ENCODE peak calls at places on chromosomes 1 and 21, in five cellular contexts. M is A549; U is esophagus muscularis mucosa; J is lower lobe of right lung; R is CD8-positive, alpha-beta T cell. H is an unnamed sample. For H3K4me1, the result is how much of the 10 kb centered on the place peaks cover.

GRCh38 chr1:76336951-76337371 is 262.4 kb downstream of the ST6GALNAC3 start:
- DNase-seq in J (peak), U (no peak), R (no peak), M (no peak), H (peak)

GRCh38 chr1:34879230-34879629 is 19.7 kb upstream of the SMIM12 start:
- DNase-seq in R (no peak), M (no peak), J (no peak), U (no peak), H (no peak)

GRCh38 chr1:23167353-23168078 is 1.1 kb downstream of the LUZP1 start:
- DNase-seq in U (no peak), R (no peak), M (no peak), J (peak), H (peak)

GRCh38 chr1:245298781-245299180 is 144.0 kb downstream of the KIF26B start:
- DNase-seq in U (no peak), J (no peak), R (no peak), M (no peak), H (no peak)

GRCh38 chr1:17661546-17662157 is 93.5 kb upstream of the ACTL8 start:
- DNase-seq in M (peak), R (peak), J (peak), U (no peak), H (peak)

GRCh38 chr21:14995695-14996490 is 68.9 kb downstream of the NRIP1 start:
- DNase-seq in J (no peak), R (no peak), U (no peak), M (peak), H (no peak)

GRCh38 chr1:8910914-8911313 is 32.4 kb upstream of the ENO1 start:
- DNase-seq in U (no peak), M (peak), J (no peak), R (no peak), H (no peak)

GRCh38 chr1:15124362-15125100 is 29.0 kb upstream of the TMEM51 start:
- DNase-seq in J (no peak), U (no peak), R (no peak), M (no peak), H (no peak)

GRCh38 chr1:5977494-5978444 is 14.5 kb downstream of the NPHP4 start:
- DNase-seq in U (no peak), R (no peak), M (no peak), J (peak), H (no peak)

GRCh38 chr1:16981269-16981849 is 939 bp upstream of the MFAP2 start:
- DNase-seq in U (no peak), R (no peak), J (no peak), M (no peak), H (no peak)

GRCh38 chr1:158035014-158035413 is 41.6 kb downstream of the KIRREL1 start:
- DNase-seq in R (no peak), M (no peak), J (no peak), U (no peak), H (no peak)

DNA sequence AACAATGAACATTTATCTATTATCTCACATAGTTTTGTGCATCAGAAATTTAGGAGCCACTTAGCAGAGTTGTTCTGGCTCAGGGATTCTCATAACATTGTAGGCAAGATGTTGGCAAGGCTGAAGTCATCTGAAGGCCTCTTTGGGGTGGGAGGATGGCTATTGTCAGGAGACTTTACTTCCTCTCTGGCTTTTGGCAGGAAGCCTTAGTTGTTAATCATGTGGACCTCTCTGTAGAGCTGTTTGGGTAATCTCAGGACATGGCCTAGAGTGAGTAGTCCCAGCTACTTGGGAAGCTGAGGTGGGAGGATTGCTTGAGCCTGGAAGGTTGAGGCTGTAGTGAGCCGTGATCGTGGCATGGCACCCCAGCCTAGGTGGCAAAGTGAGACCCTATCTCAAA is 40.2 kb downstream of the RASAL2 start:
- DNase-seq in R (no peak), U (no peak), M (peak), J (no peak), H (peak)
- H3K4me1 ChIP-seq in R (under half), U (under half), M (under half), J (under half), H (under half)

GRCh38 chr1:226064816-226065248 is 2.3 kb downstream of the H3-3A start:
- DNase-seq in J (no peak), M (peak), R (no peak), U (no peak), H (peak)
- H3K4me1 ChIP-seq in J (half or more), M (under half), R (half or more), U (under half), H (under half)

GRCh38 chr1:42928859-42929258 is 29.8 kb downstream of the SLC2A1 start:
- DNase-seq in M (no peak), R (no peak), U (no peak), J (no peak), H (no peak)

GRCh38 chr1:42927920-42928505 is 30.7 kb downstream of the SLC2A1 start:
- DNase-seq in U (no peak), R (no peak), M (no peak), J (no peak), H (no peak)

GRCh38 chr1:42926235-42926869 is 32.3 kb downstream of the SLC2A1 start:
- DNase-seq in R (no peak), J (no peak), M (no peak), U (no peak), H (no peak)

GRCh38 chr1:42926870-42927242 is 31.8 kb downstream of the SLC2A1 start:
- DNase-seq in M (no peak), R (no peak), J (no peak), U (no peak), H (no peak)

DNA sequence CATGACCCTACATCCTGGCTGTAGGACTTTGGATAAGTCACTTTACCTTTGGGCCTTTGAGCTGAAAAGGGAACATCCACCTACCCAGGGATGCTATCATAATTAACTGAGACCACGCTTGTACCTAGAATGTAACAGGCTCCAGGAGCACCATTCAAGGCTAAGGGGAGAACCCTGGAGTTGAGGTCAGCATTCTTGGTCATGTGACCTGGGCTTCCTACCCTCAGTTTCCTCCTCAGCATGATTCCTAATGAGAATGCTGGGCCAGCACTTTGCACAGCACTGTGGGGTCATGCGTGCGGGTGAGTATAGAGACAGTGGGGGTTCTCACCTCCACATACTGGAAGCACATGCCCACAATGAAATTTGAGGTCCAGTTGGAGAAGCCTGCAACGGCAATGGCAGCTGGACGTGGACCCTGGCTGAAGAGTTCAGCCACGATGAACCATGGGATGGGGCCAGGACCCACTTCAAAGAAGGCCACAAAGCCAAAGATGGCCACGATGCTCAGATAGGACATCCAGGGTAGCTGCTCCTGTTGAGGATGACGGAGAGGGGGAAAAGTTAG is 31.3 kb downstream of the SLC2A1 start:
- DNase-seq in M (no peak), U (no peak), R (no peak), J (no peak), H (no peak)
- H3K4me1 ChIP-seq in M (half or more), U (under half), R (under half), J (under half), H (under half)

GRCh38 chr1:19468397-19468956 is 16.9 kb downstream of the CAPZB start:
- DNase-seq in M (peak), R (peak), J (peak), U (no peak), H (no peak)
- H3K4me1 ChIP-seq in M (under half), R (half or more), J (half or more), U (half or more), H (under half)

GRCh38 chr1:21220815-21221214 is 44.1 kb upstream of the EIF4G3 start:
- DNase-seq in U (no peak), M (no peak), J (no peak), R (no peak), H (peak)
- H3K4me1 ChIP-seq in U (under half), M (under half), J (under half), R (under half), H (under half)

GRCh38 chr1:207869859-207870258 is 41.1 kb downstream of the CD34 start:
- DNase-seq in R (no peak), J (no peak), M (no peak), U (no peak), H (no peak)

GRCh38 chr1:207867136-207868081 is 43.5 kb downstream of the CD34 start:
- DNase-seq in M (no peak), R (no peak), J (peak), U (no peak), H (no peak)

GRCh38 chr1:207868769-207869721 is 41.9 kb downstream of the CD34 start:
- DNase-seq in R (peak), U (peak), J (peak), M (peak), H (peak)

GRCh38 chr1:207866471-207867135 is 44.3 kb downstream of the CD34 start:
- DNase-seq in M (peak), J (peak), R (no peak), U (no peak), H (peak)

GRCh38 chr1:207868252-207868768 is 42.6 kb downstream of the CD34 start:
- DNase-seq in J (peak), M (no peak), R (no peak), U (no peak), H (peak)
- H3K4me1 ChIP-seq in J (half or more), M (under half), R (half or more), U (half or more), H (under half)